ENCODE peak calls at places on chromosomes 16 and 17, in seven cellular contexts. S, R, N, G, W, Z and A are unnamed samples.
A peak's percentile ranks its signal among the peaks of the same experiment; 100 is the strongest.

GRCh38 chr17:62064791-62065563 is at the start of gene MED13:
- DNase-seq in S (peak; percentile 89), R (peak; percentile 61), N (peak; percentile 40), G (peak; percentile 74), W (peak; percentile 48), Z (peak; percentile 63), A (no peak)

GRCh38 chr16:87956169-87956770 is 5.0 kb downstream of the BANP start:
- DNase-seq in S (peak; percentile 78), R (peak; percentile 46), N (peak; percentile 71), G (no peak), W (peak; percentile 14), Z (no peak), A (no peak)

GRCh38 chr17:61599608-61600007 is 8.6 kb upstream of the NACA2 start:
- DNase-seq in S (no peak), R (no peak), N (no peak), G (no peak), W (no peak), Z (no peak), A (no peak)

GRCh38 chr16:5490499-5490898 is 392.9 kb upstream of the EEF2KMT start:
- DNase-seq in S (peak; percentile 79), R (no peak), N (peak; percentile 17), G (no peak), W (peak; percentile 13), Z (no peak), A (no peak)

GRCh38 chr17:20151174-20151573 is 142.0 kb downstream of the SPECC1 start:
- DNase-seq in S (no peak), R (no peak), N (no peak), G (no peak), W (no peak), Z (no peak), A (no peak)

GRCh38 chr17:52036416-52036815 is 122.1 kb downstream of the CA10 start:
- DNase-seq in S (no peak), R (no peak), N (no peak), G (no peak), W (no peak), Z (no peak), A (no peak)

GRCh38 chr17:48547839-48548686 is 3.2 kb upstream of the HOXB2 start:
- DNase-seq in S (no peak), R (no peak), N (peak; percentile 81), G (no peak), W (no peak), Z (no peak), A (no peak)

GRCh38 chr16:89164436-89164835 is 7.1 kb upstream of the CDH15 start:
- DNase-seq in S (no peak), R (no peak), N (no peak), G (no peak), W (no peak), Z (no peak), A (no peak)

GRCh38 chr17:67993998-67994361 is 2.3 kb downstream of the C17orf58 start:
- DNase-seq in S (no peak), R (no peak), N (no peak), G (no peak), W (no peak), Z (peak; percentile 16), A (no peak)

GRCh38 chr16:88195021-88195581 is 187.7 kb upstream of the ZNF469 start:
- DNase-seq in S (no peak), R (no peak), N (no peak), G (peak; percentile 38), W (no peak), Z (no peak), A (no peak)

GRCh38 chr17:77481476-77482374 is 341.0 kb downstream of the SEC14L1 start:
- DNase-seq in S (no peak), R (no peak), N (no peak), G (no peak), W (no peak), Z (no peak), A (no peak)

GRCh38 chr17:82021728-82022309 is 859 bp downstream of the CENPX start:
- DNase-seq in S (no peak), R (no peak), N (no peak), G (no peak), W (no peak), Z (no peak), A (no peak)

GRCh38 chr16:569445-570254 is at the start of gene PIGQ:
- DNase-seq in S (peak; percentile 91), R (peak; percentile 38), N (peak; percentile 63), G (peak; percentile 81), W (peak; percentile 25), Z (peak; percentile 67), A (no peak)

GRCh38 chr16:72862090-72862489 is 185.8 kb downstream of the ZFHX3 start:
- DNase-seq in S (no peak), R (no peak), N (no peak), G (no peak), W (no peak), Z (no peak), A (no peak)

GRCh38 chr16:20818929-20819585 is 12.7 kb downstream of the REXO5 start:
- DNase-seq in S (no peak), R (no peak), N (no peak), G (no peak), W (no peak), Z (no peak), A (no peak)

GRCh38 chr17:50988427-50988826 is 122.3 kb upstream of the TOB1 start:
- DNase-seq in S (no peak), R (no peak), N (no peak), G (no peak), W (no peak), Z (no peak), A (no peak)
- H3K27ac ChIP-seq in S (no peak overlapping the region), R (no peak overlapping the region), N (no peak overlapping the region), G (no peak overlapping the region), W (no peak overlapping the region), Z (no peak overlapping the region), A (no peak overlapping the region)

DNA sequence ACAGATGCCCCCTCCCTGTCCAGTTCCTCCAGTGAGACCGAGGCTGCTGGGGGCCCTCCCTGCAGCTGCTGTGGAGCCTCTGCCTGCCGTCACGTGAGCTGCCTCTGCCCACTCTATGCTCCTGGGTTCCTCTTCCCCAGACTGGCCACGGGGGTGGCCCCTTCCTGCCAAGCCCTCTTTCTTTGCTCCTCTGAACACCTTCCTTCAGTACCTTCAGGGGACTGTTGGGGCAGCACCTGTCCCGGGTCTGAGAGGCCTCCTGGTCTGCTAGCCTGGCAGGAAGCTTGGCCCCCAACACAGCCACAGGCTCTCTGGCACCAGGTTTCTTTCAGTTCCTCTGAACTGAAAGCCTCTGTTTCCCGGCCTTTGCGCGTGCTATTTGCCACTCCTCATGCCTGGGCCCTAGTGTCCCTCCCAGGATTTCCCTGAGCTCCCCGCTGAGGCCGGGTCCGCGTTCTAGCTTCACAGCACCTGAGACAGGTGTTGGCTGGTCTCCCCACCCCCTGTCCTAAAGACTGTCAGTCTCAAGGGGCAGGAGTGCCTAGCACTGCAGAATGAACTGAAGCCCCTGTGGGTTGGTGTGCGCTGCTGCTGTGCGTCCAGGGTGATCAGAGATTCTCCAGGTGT is 6.6 kb upstream of the ATP6V0C start:
- DNase-seq in S (no peak), R (no peak), N (no peak), G (no peak), W (peak; percentile 22), Z (no peak), A (no peak)
- H3K27ac ChIP-seq in S (no peak overlapping the region), R (no peak overlapping the region), N (no peak overlapping the region), G (no peak overlapping the region), W (peak overlapping the region; percentile 63), Z (peak overlapping the region; percentile 15), A (no peak overlapping the region)

GRCh38 chr17:14471052-14471451 is 170.2 kb downstream of the HS3ST3B1 start:
- DNase-seq in S (no peak), R (no peak), N (peak; percentile 43), G (peak; percentile 89), W (no peak), Z (peak; percentile 38), A (peak; percentile 39)
- H3K27ac ChIP-seq in S (no peak overlapping the region), R (no peak overlapping the region), N (peak overlapping the region; percentile 68), G (peak overlapping the region; percentile 88), W (no peak overlapping the region), Z (no peak overlapping the region), A (peak overlapping the region; percentile 25)

GRCh38 chr17:80568246-80568645 is 23.6 kb downstream of the RPTOR start:
- DNase-seq in S (no peak), R (no peak), N (no peak), G (no peak), W (no peak), Z (no peak), A (no peak)

GRCh38 chr17:80565347-80566053 is 20.9 kb downstream of the RPTOR start:
- DNase-seq in S (no peak), R (no peak), N (no peak), G (no peak), W (no peak), Z (no peak), A (no peak)

GRCh38 chr17:80574496-80574895 is 29.9 kb downstream of the RPTOR start:
- DNase-seq in S (no peak), R (no peak), N (no peak), G (no peak), W (no peak), Z (no peak), A (no peak)

GRCh38 chr17:80566054-80566400 is 21.4 kb downstream of the RPTOR start:
- DNase-seq in S (no peak), R (no peak), N (no peak), G (no peak), W (no peak), Z (no peak), A (no peak)

GRCh38 chr17:80569936-80570335 is 25.3 kb downstream of the RPTOR start:
- DNase-seq in S (no peak), R (no peak), N (no peak), G (no peak), W (no peak), Z (no peak), A (no peak)
- H3K27ac ChIP-seq in S (no peak overlapping the region), R (no peak overlapping the region), N (no peak overlapping the region), G (no peak overlapping the region), W (no peak overlapping the region), Z (no peak overlapping the region), A (no peak overlapping the region)

GRCh38 chr17:4788159-4788806 is 481 bp upstream of the GLTPD2 start:
- DNase-seq in S (no peak), R (no peak), N (no peak), G (no peak), W (no peak), Z (no peak), A (no peak)
- H3K27ac ChIP-seq in S (no peak overlapping the region), R (no peak overlapping the region), N (no peak overlapping the region), G (no peak overlapping the region), W (peak overlapping the region; percentile 92), Z (peak overlapping the region; percentile 100), A (no peak overlapping the region)

GRCh38 chr16:14146445-14146844 is 75.3 kb downstream of the MRTFB start:
- DNase-seq in S (no peak), R (no peak), N (no peak), G (no peak), W (no peak), Z (no peak), A (no peak)
- H3K27ac ChIP-seq in S (peak overlapping the region; percentile 51), R (no peak overlapping the region), N (no peak overlapping the region), G (no peak overlapping the region), W (no peak overlapping the region), Z (no peak overlapping the region), A (peak overlapping the region; percentile 74)

DNA sequence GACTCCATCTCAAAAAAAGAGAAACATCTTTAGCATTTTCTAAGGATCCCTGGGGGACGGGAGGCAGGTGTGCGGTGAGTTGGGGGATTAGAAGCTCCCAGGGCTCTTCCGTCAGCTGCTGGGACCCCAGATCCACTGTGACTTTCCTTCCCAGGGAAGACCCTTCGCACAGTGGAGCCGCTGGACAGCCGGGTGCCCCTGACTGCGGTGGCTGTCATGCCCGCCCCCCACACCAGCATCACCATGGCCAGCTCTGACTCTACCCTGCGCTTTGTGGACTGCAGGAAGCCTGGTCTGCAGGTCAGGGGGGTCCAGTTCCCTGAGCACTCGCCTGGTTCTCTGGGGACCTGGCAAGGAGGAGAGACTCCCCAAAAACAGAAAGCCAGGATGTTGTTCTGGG is 7.3 kb upstream of the SERPINF2 start:
- DNase-seq in S (no peak), R (no peak), N (no peak), G (no peak), W (no peak), Z (no peak), A (no peak)
- H3K27ac ChIP-seq in S (no peak overlapping the region), R (no peak overlapping the region), N (no peak overlapping the region), G (no peak overlapping the region), W (no peak overlapping the region), Z (peak overlapping the region; percentile 99), A (no peak overlapping the region)